ENCODE peak calls at places on chromosomes 3 and 15, in seven cellular contexts. L is GDM1; Y is RCC 7860; Z is activated CD4-positive, alpha-beta T cell treated with anti-CD3 and anti-CD28 coated beads, Interleukin-2, amount 10 ng/mL, durations not matched to agents 7 days and 5 days; C is A172; U is NCI-H1105 treated with DMSO at 0.1 percent for 48 hours; H is SW480. I is an unnamed sample.

GRCh38 chr3:51686512-51687215 is 15.6 kb downstream of the TEX264 start:
- DNase-seq in Z (peak), Y (no peak), U (no peak), H (peak), L (peak), C (peak), I (no peak)

GRCh38 chr3:113409676-113410075 is 31.6 kb downstream of the CFAP44 start:
- DNase-seq in Z (no peak), C (peak), L (no peak), Y (no peak), U (no peak), H (no peak), I (no peak)

GRCh38 chr15:48510976-48511375 is 134.5 kb downstream of the FBN1 start:
- DNase-seq in Y (no peak), H (no peak), L (no peak), C (no peak), U (no peak), Z (no peak), I (no peak)

GRCh38 chr3:99781761-99782160 is 35.9 kb upstream of the CMSS1 start:
- DNase-seq in C (no peak), L (no peak), Z (no peak), H (no peak), Y (peak), U (no peak), I (no peak)

GRCh38 chr3:29764603-29765254 is 483.9 kb downstream of the RBMS3 start:
- DNase-seq in L (no peak), Z (no peak), C (peak), H (peak), U (peak), Y (peak), I (peak)

GRCh38 chr3:78580691-78581090 is 1187.1 kb downstream of the ROBO1 start:
- DNase-seq in Z (no peak), L (no peak), C (no peak), Y (no peak), U (no peak), H (no peak), I (no peak)

GRCh38 chr3:146156060-146156459 is 4.9 kb downstream of the PLOD2 start:
- DNase-seq in C (no peak), L (no peak), Z (no peak), U (peak), Y (no peak), H (no peak), I (no peak)

GRCh38 chr3:14297305-14297704 is 105.1 kb upstream of the SLC6A6 start:
- DNase-seq in C (no peak), Y (no peak), H (no peak), Z (no peak), U (no peak), L (no peak), I (no peak)

GRCh38 chr3:194740859-194741486 is 55.3 kb downstream of the FAM43A start:
- DNase-seq in C (peak), Z (no peak), L (no peak), Y (peak), U (no peak), H (peak), I (peak)

GRCh38 chr15:101482526-101483371 is 6.8 kb downstream of the PCSK6 start:
- DNase-seq in Z (no peak), Y (no peak), U (no peak), H (peak), L (no peak), C (peak), I (no peak)

GRCh38 chr15:39926526-39926925 is 6.5 kb upstream of the GPR176 start:
- DNase-seq in U (no peak), H (no peak), Y (no peak), C (no peak), L (no peak), Z (no peak), I (no peak)

GRCh38 chr3:88671594-88671993 is 435.8 kb upstream of the EPHA3 start:
- DNase-seq in U (no peak), C (no peak), H (no peak), Z (no peak), L (no peak), Y (no peak), I (no peak)

I was measured in RKO.